ENCODE peak calls at places on chromosomes 1 and 21, in nine cellular contexts. P, Y, E, T, S, W, H, A and F are unnamed samples.

GRCh38 chr1:6911229-6911941 is 126.1 kb downstream of the CAMTA1 start:
- DNase-seq in P (no peak), S (no peak), Y (no peak), T (no peak), W (no peak), A (no peak), H (no peak), E (no peak), F (no peak)

GRCh38 chr1:45623972-45624371 is at the start of gene CCDC17:
- DNase-seq in P (no peak), E (no peak), A (no peak), W (no peak), H (no peak), T (no peak), Y (no peak), S (no peak), F (no peak)

GRCh38 chr1:90834354-90835171 is 117.5 kb upstream of the BARHL2 start:
- DNase-seq in Y (no peak), W (no peak), S (peak), T (no peak), P (no peak), H (no peak), A (no peak), E (no peak), F (no peak)

GRCh38 chr1:168301664-168302320 is 21.1 kb downstream of the TBX19 start:
- DNase-seq in A (no peak), P (no peak), Y (peak), W (no peak), E (no peak), T (no peak), H (no peak), S (no peak), F (no peak)

GRCh38 chr1:101190441-101190840 is 46.4 kb upstream of the S1PR1 start:
- DNase-seq in P (no peak), T (no peak), H (no peak), S (no peak), Y (no peak), W (no peak), A (no peak), E (no peak), F (no peak)

GRCh38 chr21:34604556-34604955 is 10.4 kb downstream of the RCAN1 start:
- DNase-seq in Y (no peak), W (no peak), A (no peak), H (no peak), S (no peak), T (no peak), P (no peak), E (no peak), F (peak)

GRCh38 chr1:234586892-234587445 is 23.0 kb downstream of the IRF2BP2 start:
- DNase-seq in P (no peak), A (no peak), S (no peak), H (no peak), W (no peak), T (no peak), E (no peak), Y (no peak), F (peak)

GRCh38 chr1:153355445-153356071 is 2.1 kb upstream of the S100A9 start:
- DNase-seq in Y (peak), H (peak), S (peak), A (peak), E (peak), P (peak), W (peak), T (peak), F (no peak)

GRCh38 chr1:15953294-15953771 is 22.6 kb downstream of the ZBTB17 start:
- DNase-seq in A (no peak), H (no peak), P (no peak), S (no peak), E (no peak), W (no peak), T (no peak), Y (no peak), F (no peak)

GRCh38 chr1:115329965-115330364 is 8.1 kb downstream of the NGF start:
- DNase-seq in E (no peak), P (no peak), S (no peak), H (no peak), T (no peak), W (no peak), Y (no peak), A (no peak), F (no peak)

GRCh38 chr1:112982328-112982727 is 26.3 kb upstream of the SLC16A1 start:
- DNase-seq in T (no peak), H (no peak), W (no peak), A (no peak), Y (no peak), P (no peak), E (no peak), S (no peak), F (no peak)

GRCh38 chr1:177600371-177600770 is 369.5 kb downstream of the SEC16B start:
- DNase-seq in A (no peak), W (no peak), Y (no peak), T (no peak), P (no peak), S (no peak), H (no peak), E (no peak), F (peak)

GRCh38 chr1:180988221-180988826 is 34.3 kb downstream of the STX6 start:
- DNase-seq in T (no peak), H (no peak), W (no peak), S (no peak), A (no peak), E (no peak), Y (no peak), P (no peak), F (peak)

GRCh38 chr1:36157115-36157903 is 1.3 kb downstream of the MAP7D1 start:
- DNase-seq in A (no peak), Y (no peak), P (peak), S (no peak), W (no peak), T (peak), E (peak), H (no peak), F (no peak)

GRCh38 chr1:234681065-234681464 is 71.1 kb upstream of the IRF2BP2 start:
- DNase-seq in T (no peak), A (no peak), E (no peak), S (no peak), H (no peak), W (no peak), Y (no peak), P (no peak), F (peak)

GRCh38 chr1:103180660-103181059 is 72.3 kb upstream of the COL11A1 start:
- DNase-seq in Y (no peak), S (no peak), T (no peak), E (no peak), A (no peak), W (no peak), H (no peak), P (no peak), F (no peak)

GRCh38 chr1:178544531-178544930 is 31.6 kb downstream of the TEX35 start:
- DNase-seq in H (no peak), Y (no peak), W (no peak), T (no peak), E (no peak), S (no peak), P (no peak), A (no peak), F (no peak)

GRCh38 chr1:100926240-100926639 is 30.4 kb downstream of the SLC30A7 start:
- DNase-seq in S (no peak), Y (no peak), T (no peak), E (no peak), P (no peak), A (no peak), H (no peak), W (no peak), F (no peak)

GRCh38 chr1:3368711-3369436 is 85.6 kb upstream of the ARHGEF16 start:
- DNase-seq in Y (no peak), S (no peak), W (no peak), T (no peak), P (peak), H (no peak), E (no peak), A (no peak), F (no peak)

GRCh38 chr1:212485218-212485609 is 52.5 kb downstream of the NENF start:
- DNase-seq in W (no peak), S (no peak), A (no peak), E (no peak), Y (no peak), H (no peak), P (no peak), T (no peak), F (no peak)

GRCh38 chr21:32256226-32256625 is 22.6 kb downstream of the MIS18A start:
- DNase-seq in E (no peak), P (no peak), H (no peak), T (no peak), S (no peak), W (no peak), A (no peak), Y (no peak), F (no peak)

GRCh38 chr1:110637475-110637874 is 31.3 kb upstream of the KCNA2 start:
- DNase-seq in Y (no peak), A (no peak), S (no peak), E (no peak), H (no peak), W (no peak), T (no peak), P (no peak), F (no peak)

GRCh38 chr1:168379110-168379860 is 98.6 kb downstream of the TBX19 start:
- DNase-seq in E (no peak), T (no peak), W (no peak), P (no peak), Y (no peak), A (no peak), H (no peak), S (no peak), F (no peak)

GRCh38 chr1:240337795-240338194 is 246.1 kb downstream of the FMN2 start:
- DNase-seq in W (no peak), P (no peak), S (no peak), T (peak), E (no peak), Y (no peak), A (no peak), H (no peak), F (no peak)

GRCh38 chr1:155976062-155976912 is 2.1 kb downstream of the ARHGEF2 start:
- DNase-seq in Y (no peak), P (peak), W (peak), T (peak), H (peak), A (peak), E (peak), S (no peak), F (no peak)

GRCh38 chr1:111290640-111291039 is at the start of gene CHIA:
- DNase-seq in E (no peak), A (no peak), P (no peak), T (no peak), W (no peak), H (no peak), S (no peak), Y (no peak), F (no peak)

GRCh38 chr21:38913120-38913975 is 107.6 kb downstream of the ETS2 start:
- DNase-seq in Y (peak), T (peak), S (peak), P (peak), H (peak), A (peak), W (peak), E (no peak), F (peak)

GRCh38 chr1:111736548-111737215 is 2.5 kb downstream of the INKA2 start:
- DNase-seq in H (no peak), Y (no peak), S (no peak), T (no peak), W (peak), A (no peak), P (no peak), E (no peak), F (no peak)

GRCh38 chr1:29648026-29648425 is 411.7 kb downstream of the PTPRU start:
- DNase-seq in Y (no peak), W (peak), A (no peak), P (no peak), T (no peak), S (no peak), H (no peak), E (no peak), F (peak)

GRCh38 chr1:170145061-170145460 is 698 bp upstream of the NTMT2 start:
- DNase-seq in W (no peak), H (no peak), E (no peak), P (no peak), T (no peak), A (no peak), Y (no peak), S (no peak), F (no peak)

GRCh38 chr1:16175610-16176553 is 20.0 kb upstream of the EPHA2 start:
- DNase-seq in S (peak), Y (no peak), T (peak), P (no peak), W (no peak), E (no peak), A (peak), H (peak), F (no peak)

GRCh38 chr1:159141584-159142518 is 29.6 kb upstream of the CADM3 start:
- DNase-seq in E (no peak), W (peak), A (no peak), P (peak), Y (no peak), T (peak), H (no peak), S (no peak), F (no peak)

GRCh38 chr1:230849451-230850194 is 18.7 kb downstream of the C1orf198 start:
- DNase-seq in W (no peak), T (no peak), E (no peak), P (no peak), A (no peak), Y (no peak), H (no peak), S (no peak), F (no peak)

GRCh38 chr1:33183306-33183705 is 1.5 kb upstream of the TRIM62 start:
- DNase-seq in Y (no peak), W (no peak), S (no peak), H (no peak), T (no peak), A (no peak), E (no peak), P (no peak), F (peak)

GRCh38 chr1:33181038-33181861 is 593 bp downstream of the TRIM62 start:
- DNase-seq in H (peak), E (peak), W (peak), Y (no peak), A (peak), T (peak), P (peak), S (peak), F (peak)

GRCh38 chr1:33182452-33182851 is 609 bp upstream of the TRIM62 start:
- DNase-seq in P (peak), S (no peak), H (no peak), A (no peak), W (peak), T (peak), E (no peak), Y (no peak), F (peak)

GRCh38 chr1:33182896-33183295 is 1.1 kb upstream of the TRIM62 start:
- DNase-seq in S (no peak), A (no peak), P (no peak), H (no peak), E (no peak), W (peak), T (no peak), Y (no peak), F (peak)

GRCh38 chr1:33181906-33182305 is at the start of gene TRIM62:
- DNase-seq in Y (peak), H (peak), P (peak), S (peak), T (peak), W (peak), E (peak), A (peak), F (peak)
- TF ChIP-seq POLR2AphosphoS5 in Y (peak), H (peak), P (peak), S (peak), T (peak), W (no peak), E (no peak), A (peak), F (peak)

GRCh38 chr1:44524180-44524579 is 119.1 kb downstream of the RNF220 start:
- DNase-seq in H (no peak), T (no peak), Y (no peak), E (no peak), W (peak), S (no peak), P (peak), A (no peak), F (no peak)
- H3K4me3 ChIP-seq in H (no peak), T (no peak), Y (no peak), E (no peak), W (peak), S (no peak), P (peak), A (no peak), F (peak)

DNA sequence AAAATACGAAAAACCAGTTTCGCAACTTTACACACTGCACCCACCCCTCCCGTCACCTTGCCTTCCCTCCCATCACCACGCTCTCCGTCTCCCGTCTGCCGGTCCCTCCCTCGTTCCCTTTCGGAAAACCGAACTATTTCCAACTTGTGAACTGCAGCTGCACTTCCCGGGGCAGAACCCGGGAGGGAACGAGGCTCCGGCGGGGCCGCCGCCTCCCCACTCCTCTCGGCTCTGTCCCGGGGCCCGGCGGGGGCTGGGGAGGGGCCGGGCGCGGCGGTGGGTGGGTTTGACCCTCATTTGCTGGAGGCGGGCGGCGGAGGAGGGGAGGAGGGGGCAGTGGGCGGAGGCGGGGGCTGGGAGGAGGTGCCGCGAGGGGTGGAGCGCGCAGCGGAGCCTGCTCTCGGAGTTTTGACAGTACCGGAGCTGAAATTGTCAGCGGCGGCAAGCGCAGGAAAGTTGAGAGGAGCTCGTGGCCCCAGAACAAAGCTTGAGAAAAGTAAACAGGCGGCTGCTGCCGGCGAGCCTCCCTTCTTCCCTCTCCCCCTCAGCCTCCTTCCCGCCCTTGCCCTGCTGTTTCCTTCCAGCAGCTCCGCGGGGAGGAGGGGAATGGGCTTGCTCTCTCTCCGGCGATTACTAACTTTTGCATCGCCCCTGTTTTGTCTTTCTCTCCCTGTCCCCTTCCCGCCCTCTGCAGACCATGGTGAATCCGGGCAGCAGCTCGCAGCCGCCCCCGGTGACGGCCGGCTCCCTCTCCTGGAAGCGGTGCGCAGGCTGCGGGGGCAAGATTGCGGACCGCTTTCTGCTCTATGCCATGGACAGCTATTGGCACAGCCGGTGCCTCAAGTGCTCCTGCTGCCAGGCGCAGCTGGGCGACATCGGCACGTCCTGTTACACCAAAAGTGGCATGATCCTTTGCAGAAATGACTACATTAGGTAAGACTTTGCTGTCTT is 2.9 kb downstream of the LMO4 start:
- DNase-seq in H (peak), E (peak), A (peak), P (peak), Y (peak), T (peak), W (peak), S (peak), F (peak)
- TF ChIP-seq POLR2AphosphoS5 in H (peak), E (no peak), A (peak), P (peak), Y (peak), T (no peak), W (peak), S (peak), F (peak)

GRCh38 chr1:37922767-37923550 is 23.9 kb downstream of the INPP5B start:
- DNase-seq in A (no peak), H (no peak), T (no peak), E (peak), W (no peak), P (no peak), Y (no peak), S (no peak), F (no peak)
- H3K4me3 ChIP-seq in A (no peak), H (no peak), T (no peak), E (no peak), W (no peak), P (no peak), Y (no peak), S (no peak), F (no peak)

GRCh38 chr1:54834007-54834541 is 33.0 kb upstream of the TTC22 start:
- DNase-seq in T (no peak), E (no peak), P (no peak), W (no peak), H (no peak), Y (no peak), S (no peak), A (no peak), F (peak)
- TF ChIP-seq POLR2AphosphoS5 in T (no peak), E (no peak), P (no peak), W (no peak), H (no peak), Y (no peak), S (no peak), A (no peak), F (no peak)

GRCh38 chr1:203858975-203859374 is 2.4 kb upstream of the SNRPE start:
- DNase-seq in S (no peak), P (no peak), T (no peak), A (no peak), H (no peak), Y (no peak), E (no peak), W (no peak), F (no peak)

GRCh38 chr1:203858055-203858454 is 3.3 kb upstream of the SNRPE start:
- DNase-seq in S (no peak), H (no peak), W (no peak), Y (no peak), P (peak), T (no peak), E (no peak), A (no peak), F (no peak)

GRCh38 chr1:203861379-203862184 is at the start of gene SNRPE:
- DNase-seq in T (peak), S (peak), A (peak), P (peak), W (peak), Y (peak), H (peak), E (peak), F (peak)

GRCh38 chr1:203860396-203860951 is 925 bp upstream of the SNRPE start:
- DNase-seq in H (peak), T (no peak), S (no peak), P (peak), Y (no peak), E (no peak), A (peak), W (peak), F (no peak)
- H3K4me3 ChIP-seq in H (peak), T (peak), S (no peak), P (no peak), Y (peak), E (no peak), A (peak), W (no peak), F (peak)

GRCh38 chr1:47232187-47232874 is at the start of gene TAL1:
- DNase-seq in E (no peak), S (peak), A (no peak), W (peak), T (peak), Y (no peak), H (no peak), P (peak), F (no peak)
- TF ChIP-seq POLR2AphosphoS5 in E (no peak), S (peak), A (peak), W (no peak), T (no peak), Y (no peak), H (no peak), P (no peak), F (no peak)

GRCh38 chr1:236081546-236082227 is 16.8 kb upstream of the NID1 start:
- DNase-seq in A (no peak), E (no peak), Y (no peak), H (no peak), S (peak), P (no peak), W (no peak), T (no peak), F (no peak)

GRCh38 chr1:236079703-236080245 is 14.9 kb upstream of the NID1 start:
- DNase-seq in S (no peak), T (no peak), W (no peak), E (no peak), P (no peak), A (no peak), Y (no peak), H (no peak), F (no peak)

GRCh38 chr1:236075848-236076247 is 11.0 kb upstream of the NID1 start:
- DNase-seq in T (no peak), W (no peak), P (no peak), H (no peak), Y (no peak), A (no peak), E (no peak), S (no peak), F (no peak)

GRCh38 chr1:236082511-236082910 is 17.6 kb upstream of the NID1 start:
- DNase-seq in A (no peak), S (no peak), T (no peak), H (no peak), Y (no peak), E (no peak), P (no peak), W (no peak), F (no peak)

GRCh38 chr1:236078988-236079387 is 14.1 kb upstream of the NID1 start:
- DNase-seq in T (no peak), S (no peak), P (no peak), H (no peak), W (no peak), A (no peak), Y (no peak), E (no peak), F (no peak)
- H3K4me3 ChIP-seq in T (no peak), S (no peak), P (no peak), H (no peak), W (no peak), A (no peak), Y (no peak), E (no peak), F (no peak)